ENCODE peak calls at places on chromosomes 7 and 10, in five cellular contexts. P, Z, O, B and C are unnamed samples.

GRCh38 chr7:33979807-33980355 is 74.5 kb downstream of the BMPER start:
- DNase-seq in Z (peak; percentile 68), O (no peak), P (no peak), B (peak; percentile 56), C (no peak)

GRCh38 chr10:10961078-10961477 is 56.6 kb upstream of the CELF2 start:
- DNase-seq in Z (no peak), O (no peak), P (no peak), B (no peak), C (no peak)

GRCh38 chr7:47406766-47407129 is 175.2 kb downstream of the TNS3 start:
- DNase-seq in B (no peak), Z (no peak), O (no peak), P (no peak), C (no peak)

GRCh38 chr10:1551636-1552338 is 185.5 kb downstream of the ADARB2 start:
- DNase-seq in P (no peak), Z (no peak), O (no peak), B (no peak), C (no peak)

GRCh38 chr10:7111574-7111973 is 299.3 kb downstream of the SFMBT2 start:
- DNase-seq in P (no peak), O (no peak), Z (no peak), B (peak; percentile 86), C (no peak)

GRCh38 chr7:143314107-143314506 is 1.8 kb upstream of the CLCN1 start:
- DNase-seq in P (no peak), B (no peak), O (no peak), Z (no peak), C (no peak)

GRCh38 chr10:76437011-76437410 is 1005.6 kb downstream of the LRMDA start:
- DNase-seq in Z (no peak), O (no peak), B (no peak), P (no peak), C (no peak)

GRCh38 chr7:142108728-142109505 is 2.6 kb upstream of the MGAM2 start:
- DNase-seq in O (no peak), P (no peak), Z (no peak), B (no peak), C (no peak)

GRCh38 chr7:26457702-26458327 is 166.2 kb downstream of the SNX10 start:
- DNase-seq in Z (no peak), O (no peak), P (no peak), B (no peak), C (no peak)

GRCh38 chr10:15661574-15661973 is 58.1 kb downstream of the ITGA8 start:
- DNase-seq in P (no peak), O (no peak), Z (no peak), B (no peak), C (no peak)

GRCh38 chr7:76187246-76187645 is 14.4 kb upstream of the SRRM3 start:
- DNase-seq in Z (peak; percentile 66), P (no peak), B (no peak), O (no peak), C (no peak)

GRCh38 chr10:131724891-131725735 is 175.7 kb upstream of the PPP2R2D start:
- DNase-seq in Z (no peak), B (no peak), O (no peak), P (peak; percentile 23), C (no peak)

GRCh38 chr10:125661418-125661941 is 21.5 kb downstream of the TEX36 start:
- DNase-seq in P (no peak), B (no peak), O (no peak), Z (peak; percentile 71), C (no peak)

GRCh38 chr10:97454330-97455036 is 8.5 kb downstream of the ZDHHC16 start:
- DNase-seq in P (no peak), Z (peak; percentile 30), B (peak; percentile 35), O (no peak), C (peak; percentile 28)

GRCh38 chr10:14673189-14673947 is 101.3 kb downstream of the FAM107B start:
- DNase-seq in P (no peak), Z (no peak), B (no peak), O (no peak), C (no peak)

GRCh38 chr7:107068156-107068555 is 23.7 kb downstream of the PRKAR2B start:
- DNase-seq in Z (no peak), B (no peak), P (no peak), O (no peak), C (no peak)

GRCh38 chr10:93485690-93486089 is 3.6 kb upstream of the MYOF start:
- DNase-seq in O (no peak), B (no peak), P (no peak), Z (no peak), C (no peak)

DNA sequence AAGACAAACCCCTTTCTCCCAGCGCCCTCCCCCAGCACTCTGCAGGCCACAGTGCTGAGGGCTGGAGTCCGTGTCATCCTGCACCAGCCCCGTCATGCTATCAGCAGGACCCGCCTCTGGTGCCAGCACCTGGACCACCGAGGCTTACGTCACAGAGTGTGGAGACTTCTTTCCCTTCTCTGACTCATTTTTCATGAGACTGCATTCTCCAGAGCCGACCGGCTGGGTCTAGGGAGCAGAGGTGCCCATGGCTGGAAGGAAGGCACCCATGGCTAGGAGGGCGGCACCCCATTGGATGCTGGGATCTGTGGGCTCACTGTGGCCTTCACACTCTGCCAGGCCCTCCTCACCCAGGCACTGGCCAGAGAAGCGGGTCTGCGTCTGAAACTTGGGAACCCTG is 53.3 kb downstream of the CFAP46 start:
- DNase-seq in B (no peak), P (no peak), Z (no peak), O (no peak), C (no peak)
- H3K27me3 ChIP-seq in B (no peaks in the 10 kb centered on the region), P (no peaks in the 10 kb centered on the region), Z (peaks cover 56% of the 10 kb centered on the region), O (peaks cover 38% of the 10 kb centered on the region), C (peaks cover 5% of the 10 kb centered on the region)

DNA sequence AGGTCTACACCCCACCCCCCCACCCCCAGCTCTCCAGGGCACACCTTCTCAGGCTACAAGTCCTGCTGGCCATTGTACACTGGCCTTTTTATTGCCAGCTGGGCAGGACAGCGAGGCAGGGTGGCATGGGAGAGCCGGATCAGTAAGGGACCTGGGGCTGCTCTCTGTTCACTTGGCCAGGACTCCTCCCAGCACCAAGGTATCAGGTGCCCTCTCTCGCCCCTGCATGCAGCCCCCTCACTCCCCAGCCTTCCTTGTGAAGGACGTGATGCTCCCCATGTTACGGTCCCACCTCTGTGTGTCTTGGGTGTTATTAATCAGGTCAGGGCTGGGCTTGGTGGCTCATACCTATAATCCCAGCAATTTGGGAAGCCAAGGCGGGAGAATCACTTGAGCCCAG is 26.3 kb downstream of the PODXL start:
- DNase-seq in O (no peak), P (no peak), Z (no peak), B (no peak), C (no peak)
- H3K27ac ChIP-seq in O (no peak overlapping the region), P (no peak overlapping the region), Z (no peak overlapping the region), B (no peak overlapping the region), C (no peak overlapping the region)

GRCh38 chr7:50957855-50958254 is 175.2 kb upstream of the GRB10 start:
- DNase-seq in Z (no peak), B (no peak), O (no peak), P (no peak), C (no peak)

GRCh38 chr7:50959991-50960390 is 177.3 kb upstream of the GRB10 start:
- DNase-seq in P (no peak), O (no peak), Z (no peak), B (no peak), C (no peak)

GRCh38 chr7:50959560-50959959 is 176.9 kb upstream of the GRB10 start:
- DNase-seq in B (no peak), Z (no peak), P (no peak), O (no peak), C (no peak)

GRCh38 chr7:50956522-50957155 is 173.9 kb upstream of the GRB10 start:
- DNase-seq in O (no peak), Z (no peak), P (no peak), B (no peak), C (no peak)

GRCh38 chr7:50957427-50957826 is 174.7 kb upstream of the GRB10 start:
- DNase-seq in O (no peak), P (no peak), B (no peak), Z (no peak), C (no peak)
- H3K27me3 ChIP-seq in O (no peaks in the 10 kb centered on the region), P (peaks cover 48% of the 10 kb centered on the region), B (no peaks in the 10 kb centered on the region), Z (no peaks in the 10 kb centered on the region), C (no peaks in the 10 kb centered on the region)

GRCh38 chr7:46178685-46179084 is 257.6 kb upstream of the IGFBP3 start:
- DNase-seq in Z (no peak), P (no peak), O (no peak), B (peak; percentile 71), C (no peak)
- H3K27ac ChIP-seq in Z (no peak overlapping the region), P (no peak overlapping the region), O (no peak overlapping the region), B (no peak overlapping the region), C (no peak overlapping the region)

DNA sequence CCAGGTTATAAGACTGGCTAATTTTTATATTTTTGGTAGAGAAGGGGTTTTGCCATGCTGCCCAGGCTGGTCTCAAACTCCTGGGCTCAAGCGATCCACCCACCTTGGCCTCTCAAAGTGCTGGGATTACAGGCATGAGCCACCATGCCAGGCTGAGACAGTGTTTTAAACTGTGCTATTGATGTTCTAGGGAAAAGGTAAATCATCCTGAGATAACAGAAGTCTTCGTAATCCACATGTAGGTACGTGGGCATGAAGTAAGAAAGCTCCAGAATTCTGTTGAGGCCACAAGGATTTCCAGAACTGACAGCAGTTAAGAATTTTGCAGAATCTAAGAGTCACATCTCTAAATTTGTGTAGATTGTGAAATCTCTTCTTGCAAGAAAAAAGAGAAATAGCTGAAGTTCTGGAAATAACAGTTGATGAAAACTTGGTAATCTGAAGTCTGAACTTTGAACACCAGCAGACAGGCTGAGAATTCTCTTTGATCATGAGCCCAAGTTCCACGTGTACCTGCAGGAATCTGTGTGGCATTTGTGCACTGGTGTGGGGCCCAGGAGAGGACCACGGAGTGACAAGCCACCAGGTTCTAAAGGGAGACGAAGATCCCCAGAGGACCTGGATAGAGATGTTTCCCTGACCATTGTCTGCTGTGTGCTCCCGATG is 24.7 kb downstream of the C7orf33 start:
- DNase-seq in P (no peak), B (no peak), O (no peak), Z (no peak), C (no peak)
- H3K27me3 ChIP-seq in P (no peaks in the 10 kb centered on the region), B (peaks cover 10% of the 10 kb centered on the region), O (peaks cover 8% of the 10 kb centered on the region), Z (peaks cover 8% of the 10 kb centered on the region), C (no peaks in the 10 kb centered on the region)

GRCh38 chr10:73871295-73871914 is 3.0 kb downstream of the CAMK2G start:
- DNase-seq in Z (no peak), B (no peak), O (no peak), P (no peak), C (no peak)
- H3K27ac ChIP-seq in Z (no peak overlapping the region), B (no peak overlapping the region), O (no peak overlapping the region), P (no peak overlapping the region), C (no peak overlapping the region)

GRCh38 chr7:19368540-19368939 is 223.3 kb upstream of the FERD3L start:
- DNase-seq in Z (no peak), O (no peak), B (no peak), P (no peak), C (no peak)
- H3K27me3 ChIP-seq in Z (no peaks in the 10 kb centered on the region), O (no peaks in the 10 kb centered on the region), B (peaks cover 4% of the 10 kb centered on the region), P (no peaks in the 10 kb centered on the region), C (no peaks in the 10 kb centered on the region)